ENCODE peak calls at places on chromosomes 7 and 10, in eight cellular contexts. I is Right ventricle myocardium superior, D is HT-29, X is neuronal stem cell, C is NCI-H1092, P is A172, W is EL, M is esophagus squamous epithelium. R is an unnamed sample.

GRCh38 chr7:6307762-6308161 is 35.3 kb upstream of the CYTH3 start:
- DNase-seq in C (no peak), M (no peak), D (no peak), P (no peak), X (no peak), I (peak; percentile 17), W (peak; percentile 35), R (no peak)

GRCh38 chr10:13716161-13717071 is 129.7 kb downstream of the PRPF18 start:
- DNase-seq in I (peak; percentile 54), D (no peak), P (peak; percentile 66), X (no peak), C (no peak), W (peak; percentile 85), M (no peak), R (peak; percentile 60)

GRCh38 chr7:16646427-16647081 is 573 bp downstream of the BZW2 start:
- DNase-seq in D (peak; percentile 57), I (no peak), M (no peak), W (peak; percentile 30), C (no peak), X (no peak), P (peak; percentile 30), R (no peak)

GRCh38 chr7:112263519-112263918 is 57.0 kb downstream of the ZNF277 start:
- DNase-seq in W (no peak), I (no peak), M (no peak), D (no peak), P (no peak), C (no peak), X (no peak), R (no peak)

GRCh38 chr7:116501425-116502167 is 2.1 kb downstream of the CAV2 start:
- DNase-seq in I (no peak), D (no peak), C (no peak), M (no peak), W (peak; percentile 53), X (no peak), P (peak; percentile 63), R (no peak)

GRCh38 chr10:131997366-131998049 is 15.8 kb upstream of the BNIP3 start:
- DNase-seq in P (no peak), I (peak; percentile 80), W (peak; percentile 75), C (no peak), D (peak; percentile 35), X (no peak), M (peak; percentile 25), R (no peak)

GRCh38 chr7:42292991-42293521 is 56.0 kb upstream of the GLI3 start:
- DNase-seq in I (no peak), M (no peak), P (no peak), C (no peak), D (no peak), X (no peak), W (no peak), R (no peak)

GRCh38 chr10:88565072-88565471 is 18.0 kb downstream of the RNLS start:
- DNase-seq in M (no peak), P (peak; percentile 28), W (peak; percentile 41), I (no peak), C (no peak), D (peak; percentile 46), X (no peak), R (peak; percentile 4)

GRCh38 chr7:26291699-26292538 is at the start of gene SNX10:
- DNase-seq in W (peak; percentile 6), M (no peak), P (peak; percentile 48), I (peak; percentile 74), X (peak; percentile 36), D (peak; percentile 42), C (peak; percentile 74), R (peak; percentile 39)

GRCh38 chr10:124040454-124040853 is 52.9 kb downstream of the CHST15 start:
- DNase-seq in M (no peak), P (no peak), C (no peak), W (no peak), D (no peak), I (no peak), X (no peak), R (no peak)

GRCh38 chr7:2540641-2541051 is 14.7 kb downstream of the BRAT1 start:
- DNase-seq in I (peak; percentile 37), D (no peak), M (no peak), W (no peak), X (no peak), P (no peak), C (no peak), R (no peak)

GRCh38 chr7:2471396-2471795 is 4.8 kb downstream of the GRIFIN start:
- DNase-seq in M (no peak), C (peak; percentile 70), W (no peak), X (no peak), I (peak; percentile 72), P (peak; percentile 75), D (no peak), R (peak; percentile 3)

GRCh38 chr10:33388325-33388724 is 53.9 kb upstream of the NRP1 start:
- DNase-seq in D (no peak), M (no peak), W (no peak), I (no peak), C (no peak), X (no peak), P (no peak), R (no peak)

R was measured in NCI-H2227 treated with DMSO at 0.1 percent for 48 hours.